ENCODE peak calls at places on chromosomes 2 and 18, in seven cellular contexts. One of them, this sample, is unnamed.

GRCh38 chr2:219252084-219252483 is 959 bp upstream of the TUBA4B start:
- DNase-seq in fibroblast of lung: no peak
- DNase-seq in tibial nerve: no peak
- DNase-seq in Panc1: no peak
- DNase-seq in body of pancreas: no peak
- DNase-seq in upper lobe of right lung: no peak
- DNase-seq in psoas muscle: no peak
- DNase-seq in this sample: no peak

GRCh38 chr2:232441147-232441651 is 14.8 kb upstream of the ALPI start:
- DNase-seq in fibroblast of lung: no peak
- DNase-seq in tibial nerve: no peak
- DNase-seq in Panc1: no peak
- DNase-seq in body of pancreas: no peak
- DNase-seq in upper lobe of right lung: peak; percentile 59
- DNase-seq in psoas muscle: no peak
- DNase-seq in this sample: no peak

GRCh38 chr2:33497177-33497787 is 20.8 kb downstream of the RASGRP3 start:
- DNase-seq in fibroblast of lung: peak; percentile 88
- DNase-seq in tibial nerve: no peak
- DNase-seq in Panc1: no peak
- DNase-seq in body of pancreas: no peak
- DNase-seq in upper lobe of right lung: no peak
- DNase-seq in psoas muscle: no peak
- DNase-seq in this sample: no peak

GRCh38 chr2:216478151-216478550 is 20.5 kb upstream of the RPL37A start:
- DNase-seq in fibroblast of lung: peak; percentile 95
- DNase-seq in tibial nerve: no peak
- DNase-seq in Panc1: no peak
- DNase-seq in body of pancreas: no peak
- DNase-seq in upper lobe of right lung: no peak
- DNase-seq in psoas muscle: no peak
- DNase-seq in this sample: no peak

GRCh38 chr2:52703004-52703403 is 1064.6 kb upstream of the CHAC2 start:
- DNase-seq in fibroblast of lung: no peak
- DNase-seq in tibial nerve: no peak
- DNase-seq in Panc1: no peak
- DNase-seq in body of pancreas: no peak
- DNase-seq in upper lobe of right lung: no peak
- DNase-seq in psoas muscle: no peak
- DNase-seq in this sample: no peak

GRCh38 chr2:9178110-9178904 is 28.3 kb upstream of the ASAP2 start:
- DNase-seq in fibroblast of lung: peak; percentile 56
- DNase-seq in tibial nerve: no peak
- DNase-seq in Panc1: no peak
- DNase-seq in body of pancreas: peak; percentile 31
- DNase-seq in upper lobe of right lung: no peak
- DNase-seq in psoas muscle: no peak
- DNase-seq in this sample: peak; percentile 65

GRCh38 chr2:107174126-107174525 is 288.2 kb upstream of the ST6GAL2 start:
- DNase-seq in fibroblast of lung: no peak
- DNase-seq in tibial nerve: no peak
- DNase-seq in Panc1: no peak
- DNase-seq in body of pancreas: no peak
- DNase-seq in upper lobe of right lung: no peak
- DNase-seq in psoas muscle: no peak
- DNase-seq in this sample: no peak

GRCh38 chr2:237223208-237223861 is 137.6 kb downstream of the COPS8 start:
- DNase-seq in fibroblast of lung: peak; percentile 100
- DNase-seq in tibial nerve: peak; percentile 41
- DNase-seq in Panc1: no peak
- DNase-seq in body of pancreas: peak; percentile 21
- DNase-seq in upper lobe of right lung: no peak
- DNase-seq in psoas muscle: peak; percentile 64
- DNase-seq in this sample: no peak

GRCh38 chr18:63454497-63454896 is 22.3 kb upstream of the SERPINB5 start:
- DNase-seq in fibroblast of lung: no peak
- DNase-seq in tibial nerve: no peak
- DNase-seq in Panc1: no peak
- DNase-seq in body of pancreas: no peak
- DNase-seq in upper lobe of right lung: no peak
- DNase-seq in psoas muscle: no peak
- DNase-seq in this sample: peak; percentile 49

GRCh38 chr2:215003001-215003400 is 135.4 kb downstream of the ABCA12 start:
- DNase-seq in fibroblast of lung: peak; percentile 50
- DNase-seq in tibial nerve: no peak
- DNase-seq in Panc1: no peak
- DNase-seq in body of pancreas: no peak
- DNase-seq in upper lobe of right lung: no peak
- DNase-seq in psoas muscle: no peak
- DNase-seq in this sample: no peak

GRCh38 chr18:43606800-43607199 is 329.5 kb upstream of the SYT4 start:
- DNase-seq in fibroblast of lung: no peak
- DNase-seq in tibial nerve: no peak
- DNase-seq in Panc1: no peak
- DNase-seq in body of pancreas: no peak
- DNase-seq in upper lobe of right lung: no peak
- DNase-seq in psoas muscle: no peak
- DNase-seq in this sample: no peak

GRCh38 chr2:200515155-200515554 is 5.3 kb upstream of the KCTD18 start:
- DNase-seq in fibroblast of lung: no peak
- DNase-seq in tibial nerve: no peak
- DNase-seq in Panc1: no peak
- DNase-seq in body of pancreas: no peak
- DNase-seq in upper lobe of right lung: no peak
- DNase-seq in psoas muscle: no peak
- DNase-seq in this sample: no peak

GRCh38 chr2:53987336-53987921 is 16.6 kb upstream of the PSME4 start:
- DNase-seq in fibroblast of lung: peak; percentile 88
- DNase-seq in tibial nerve: no peak
- DNase-seq in Panc1: no peak
- DNase-seq in body of pancreas: no peak
- DNase-seq in upper lobe of right lung: no peak
- DNase-seq in psoas muscle: no peak
- DNase-seq in this sample: no peak

GRCh38 chr18:58221060-58221725 is 177.2 kb downstream of the NEDD4L start:
- DNase-seq in fibroblast of lung: peak; percentile 98
- DNase-seq in tibial nerve: no peak
- DNase-seq in Panc1: peak; percentile 82
- DNase-seq in body of pancreas: peak; percentile 64
- DNase-seq in upper lobe of right lung: no peak
- DNase-seq in psoas muscle: no peak
- DNase-seq in this sample: peak; percentile 85

GRCh38 chr18:7575465-7576026 is 8.4 kb downstream of the PTPRM start:
- DNase-seq in fibroblast of lung: peak; percentile 71
- DNase-seq in tibial nerve: no peak
- DNase-seq in Panc1: no peak
- DNase-seq in body of pancreas: no peak
- DNase-seq in upper lobe of right lung: no peak
- DNase-seq in psoas muscle: no peak
- DNase-seq in this sample: no peak

GRCh38 chr18:58069721-58070292 is 25.8 kb downstream of the NEDD4L start:
- DNase-seq in fibroblast of lung: no peak
- DNase-seq in tibial nerve: no peak
- DNase-seq in Panc1: no peak
- DNase-seq in body of pancreas: no peak
- DNase-seq in upper lobe of right lung: no peak
- DNase-seq in psoas muscle: no peak
- DNase-seq in this sample: no peak

GRCh38 chr2:168913495-168913894 is 12.4 kb downstream of the G6PC2 start:
- DNase-seq in fibroblast of lung: no peak
- DNase-seq in tibial nerve: no peak
- DNase-seq in Panc1: no peak
- DNase-seq in body of pancreas: no peak
- DNase-seq in upper lobe of right lung: no peak
- DNase-seq in psoas muscle: no peak
- DNase-seq in this sample: no peak

GRCh38 chr2:168913171-168913484 is 12.0 kb downstream of the G6PC2 start:
- DNase-seq in fibroblast of lung: no peak
- DNase-seq in tibial nerve: no peak
- DNase-seq in Panc1: no peak
- DNase-seq in body of pancreas: no peak
- DNase-seq in upper lobe of right lung: no peak
- DNase-seq in psoas muscle: no peak
- DNase-seq in this sample: no peak

GRCh38 chr2:168915433-168916328 is 14.6 kb downstream of the G6PC2 start:
- DNase-seq in fibroblast of lung: no peak
- DNase-seq in tibial nerve: no peak
- DNase-seq in Panc1: no peak
- DNase-seq in body of pancreas: no peak
- DNase-seq in upper lobe of right lung: no peak
- DNase-seq in psoas muscle: no peak
- DNase-seq in this sample: no peak

GRCh38 chr2:168910330-168910729 is 9.2 kb downstream of the G6PC2 start:
- DNase-seq in fibroblast of lung: no peak
- DNase-seq in tibial nerve: no peak
- DNase-seq in Panc1: no peak
- DNase-seq in body of pancreas: no peak
- DNase-seq in upper lobe of right lung: no peak
- DNase-seq in psoas muscle: no peak
- DNase-seq in this sample: no peak

DNA sequence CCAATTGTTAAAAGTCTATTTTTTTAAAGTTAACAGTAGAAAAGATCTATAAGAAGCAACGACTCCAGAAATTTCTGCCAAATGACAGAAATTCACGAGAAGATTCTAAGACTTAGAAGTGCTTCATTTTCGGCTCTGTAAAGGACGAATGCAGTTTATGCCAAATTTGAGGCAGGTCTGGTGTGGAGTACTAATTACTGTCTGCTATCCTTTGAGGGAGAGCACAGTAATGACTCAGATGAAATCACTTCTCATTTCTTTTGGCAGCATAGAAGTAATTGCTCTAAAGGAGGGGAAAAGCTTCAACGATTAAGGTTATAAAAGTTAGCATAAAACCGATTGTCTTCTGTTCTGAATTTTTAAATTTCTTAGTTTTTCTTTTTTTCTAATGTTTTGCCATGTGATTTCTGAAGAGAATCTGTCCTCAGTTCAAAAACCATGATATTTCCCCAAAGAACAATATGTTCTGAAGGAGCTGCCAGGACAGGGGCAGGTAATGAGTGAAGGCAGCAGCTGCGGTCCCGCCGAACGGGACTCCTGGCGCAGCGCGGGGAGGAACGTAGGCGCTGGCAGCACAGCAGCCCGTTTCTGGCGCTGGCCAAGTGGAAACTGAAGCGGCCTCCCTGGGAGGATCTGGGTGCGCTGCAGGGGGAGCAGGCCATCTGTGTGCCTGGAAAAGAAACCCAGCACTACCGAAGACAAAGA is 11.5 kb downstream of the G6PC2 start:
- DNase-seq in fibroblast of lung: peak; percentile 48
- DNase-seq in tibial nerve: no peak
- DNase-seq in Panc1: no peak
- DNase-seq in body of pancreas: peak; percentile 35
- DNase-seq in upper lobe of right lung: no peak
- DNase-seq in psoas muscle: peak; percentile 70
- DNase-seq in this sample: no peak
- H3K4me3 ChIP-seq in fibroblast of lung: peak overlapping the region; percentile 58
- H3K4me3 ChIP-seq in tibial nerve: peak overlapping the region; percentile 17
- H3K4me3 ChIP-seq in Panc1: peak overlapping the region; percentile 15
- H3K4me3 ChIP-seq in body of pancreas: no peak overlapping the region
- H3K4me3 ChIP-seq in upper lobe of right lung: no peak overlapping the region
- H3K4me3 ChIP-seq in psoas muscle: peak overlapping the region; percentile 52
- H3K4me3 ChIP-seq in this sample: no peak overlapping the region

GRCh38 chr2:148644885-148645134 is 259 bp downstream of the EPC2 start:
- DNase-seq in fibroblast of lung: no peak
- DNase-seq in tibial nerve: no peak
- DNase-seq in Panc1: no peak
- DNase-seq in body of pancreas: no peak
- DNase-seq in upper lobe of right lung: no peak
- DNase-seq in psoas muscle: no peak
- DNase-seq in this sample: no peak
- TF ChIP-seq CTCF in fibroblast of lung: no peak
- TF ChIP-seq CTCF in tibial nerve: no peak
- TF ChIP-seq CTCF in Panc1: no peak
- TF ChIP-seq CTCF in body of pancreas: no peak
- TF ChIP-seq CTCF in upper lobe of right lung: no peak
- TF ChIP-seq CTCF in psoas muscle: no peak
- TF ChIP-seq CTCF in this sample: no peak

DNA sequence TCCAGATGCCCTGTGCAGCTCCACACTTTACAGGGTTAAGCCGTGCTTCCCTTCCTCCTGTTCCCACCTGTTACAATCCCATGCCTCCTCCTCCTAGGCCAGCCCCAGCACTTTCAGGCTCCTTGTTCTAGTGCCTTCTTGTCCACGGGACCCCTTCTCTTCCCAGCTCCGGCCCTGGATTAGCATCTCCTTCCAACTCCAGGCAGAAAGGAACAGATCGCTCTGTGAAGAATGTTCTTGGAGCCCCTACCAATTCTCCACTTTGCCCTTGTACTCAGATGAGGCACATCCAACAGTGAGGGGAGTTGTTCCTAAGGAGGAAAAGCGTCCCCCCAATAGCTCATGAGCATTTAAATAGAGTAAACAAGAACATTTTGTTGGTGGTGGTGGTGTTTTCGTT is 72.7 kb downstream of the CABLES1 start:
- DNase-seq in fibroblast of lung: no peak
- DNase-seq in tibial nerve: no peak
- DNase-seq in Panc1: no peak
- DNase-seq in body of pancreas: no peak
- DNase-seq in upper lobe of right lung: no peak
- DNase-seq in psoas muscle: no peak
- DNase-seq in this sample: no peak
- H3K36me3 ChIP-seq in fibroblast of lung: no peaks in the 10 kb centered on the region
- H3K36me3 ChIP-seq in tibial nerve: no peaks in the 10 kb centered on the region
- H3K36me3 ChIP-seq in Panc1: no peaks in the 10 kb centered on the region
- H3K36me3 ChIP-seq in body of pancreas: no peaks in the 10 kb centered on the region
- H3K36me3 ChIP-seq in upper lobe of right lung: no peaks in the 10 kb centered on the region
- H3K36me3 ChIP-seq in psoas muscle: no peaks in the 10 kb centered on the region
- H3K36me3 ChIP-seq in this sample: no peaks in the 10 kb centered on the region

GRCh38 chr2:198371902-198372611 is 567.7 kb downstream of the PLCL1 start:
- DNase-seq in fibroblast of lung: peak; percentile 16
- DNase-seq in tibial nerve: no peak
- DNase-seq in Panc1: no peak
- DNase-seq in body of pancreas: no peak
- DNase-seq in upper lobe of right lung: no peak
- DNase-seq in psoas muscle: no peak
- DNase-seq in this sample: no peak

GRCh38 chr2:198375073-198375430 is 570.7 kb downstream of the PLCL1 start:
- DNase-seq in fibroblast of lung: no peak
- DNase-seq in tibial nerve: no peak
- DNase-seq in Panc1: no peak
- DNase-seq in body of pancreas: no peak
- DNase-seq in upper lobe of right lung: no peak
- DNase-seq in psoas muscle: no peak
- DNase-seq in this sample: no peak

GRCh38 chr2:198368089-198368488 is 563.7 kb downstream of the PLCL1 start:
- DNase-seq in fibroblast of lung: no peak
- DNase-seq in tibial nerve: no peak
- DNase-seq in Panc1: no peak
- DNase-seq in body of pancreas: no peak
- DNase-seq in upper lobe of right lung: no peak
- DNase-seq in psoas muscle: no peak
- DNase-seq in this sample: no peak

GRCh38 chr2:198374375-198375072 is 570.1 kb downstream of the PLCL1 start:
- DNase-seq in fibroblast of lung: peak; percentile 62
- DNase-seq in tibial nerve: no peak
- DNase-seq in Panc1: peak; percentile 30
- DNase-seq in body of pancreas: peak; percentile 27
- DNase-seq in upper lobe of right lung: no peak
- DNase-seq in psoas muscle: no peak
- DNase-seq in this sample: no peak

GRCh38 chr2:198371329-198371728 is 566.9 kb downstream of the PLCL1 start:
- DNase-seq in fibroblast of lung: no peak
- DNase-seq in tibial nerve: no peak
- DNase-seq in Panc1: no peak
- DNase-seq in body of pancreas: no peak
- DNase-seq in upper lobe of right lung: no peak
- DNase-seq in psoas muscle: no peak
- DNase-seq in this sample: no peak
- H3K4me3 ChIP-seq in fibroblast of lung: no peak overlapping the region
- H3K4me3 ChIP-seq in tibial nerve: no peak overlapping the region
- H3K4me3 ChIP-seq in Panc1: no peak overlapping the region
- H3K4me3 ChIP-seq in body of pancreas: no peak overlapping the region
- H3K4me3 ChIP-seq in upper lobe of right lung: no peak overlapping the region
- H3K4me3 ChIP-seq in psoas muscle: no peak overlapping the region
- H3K4me3 ChIP-seq in this sample: no peak overlapping the region

This sample was measured in mucosa of descending colon.